ENCODE peak calls at places on chromosomes 11 and 22, in five cellular contexts. One of them, this sample, is unnamed.

GRCh38 chr11:19345519-19345847 is 104.7 kb upstream of the E2F8 start:
- DNase-seq in amygdala: peak
- DNase-seq in nephron progenitor cell: peak
- DNase-seq in GM13977: no peak
- DNase-seq in memory B cell: no peak
- DNase-seq in this sample: no peak

GRCh38 chr11:120715239-120715638 is 203.7 kb downstream of the GRIK4 start:
- DNase-seq in amygdala: no peak
- DNase-seq in nephron progenitor cell: no peak
- DNase-seq in memory B cell: no peak
- DNase-seq in GM13977: peak
- DNase-seq in this sample: no peak

GRCh38 chr22:48554893-48555552 is 1272.7 kb downstream of the BRD1 start:
- DNase-seq in amygdala: no peak
- DNase-seq in GM13977: no peak
- DNase-seq in memory B cell: no peak
- DNase-seq in nephron progenitor cell: peak
- DNase-seq in this sample: no peak

GRCh38 chr11:123543796-123544195 is 110.6 kb downstream of the SCN3B start:
- DNase-seq in nephron progenitor cell: no peak
- DNase-seq in amygdala: no peak
- DNase-seq in GM13977: no peak
- DNase-seq in memory B cell: no peak
- DNase-seq in this sample: peak

GRCh38 chr11:2846470-2846869 is 39.1 kb downstream of the CDKN1C start:
- DNase-seq in GM13977: no peak
- DNase-seq in memory B cell: no peak
- DNase-seq in amygdala: no peak
- DNase-seq in nephron progenitor cell: no peak
- DNase-seq in this sample: no peak

GRCh38 chr11:93253111-93253510 is 55.3 kb upstream of the SLC36A4 start:
- DNase-seq in nephron progenitor cell: no peak
- DNase-seq in amygdala: no peak
- DNase-seq in memory B cell: no peak
- DNase-seq in GM13977: no peak
- DNase-seq in this sample: no peak

GRCh38 chr11:67538823-67539505 is 15.7 kb upstream of the CABP2 start:
- DNase-seq in amygdala: no peak
- DNase-seq in memory B cell: no peak
- DNase-seq in GM13977: no peak
- DNase-seq in nephron progenitor cell: no peak
- DNase-seq in this sample: no peak

GRCh38 chr11:78715639-78716311 is 141.1 kb upstream of the NARS2 start:
- DNase-seq in GM13977: peak
- DNase-seq in nephron progenitor cell: peak
- DNase-seq in amygdala: no peak
- DNase-seq in memory B cell: no peak
- DNase-seq in this sample: peak

GRCh38 chr11:112004389-112004788 is 20.8 kb upstream of the DLAT start:
- DNase-seq in amygdala: no peak
- DNase-seq in nephron progenitor cell: no peak
- DNase-seq in GM13977: peak
- DNase-seq in memory B cell: peak
- DNase-seq in this sample: no peak

GRCh38 chr11:105769627-105770026 is 159.8 kb downstream of the GRIA4 start:
- DNase-seq in nephron progenitor cell: no peak
- DNase-seq in GM13977: no peak
- DNase-seq in memory B cell: no peak
- DNase-seq in amygdala: no peak
- DNase-seq in this sample: no peak

GRCh38 chr22:39622881-39623367 is 52.4 kb downstream of the CACNA1I start:
- DNase-seq in nephron progenitor cell: peak
- DNase-seq in GM13977: peak
- DNase-seq in memory B cell: peak
- DNase-seq in amygdala: no peak
- DNase-seq in this sample: no peak

GRCh38 chr22:22691716-22692701 is 47.6 kb downstream of the GGTLC2 start:
- DNase-seq in nephron progenitor cell: no peak
- DNase-seq in amygdala: no peak
- DNase-seq in GM13977: no peak
- DNase-seq in memory B cell: no peak
- DNase-seq in this sample: peak

GRCh38 chr22:22941831-22942510 is 54.4 kb downstream of the IGLL5 start:
- DNase-seq in nephron progenitor cell: no peak
- DNase-seq in GM13977: no peak
- DNase-seq in amygdala: no peak
- DNase-seq in memory B cell: no peak
- DNase-seq in this sample: no peak

GRCh38 chr11:72425053-72425980 is 9.0 kb downstream of the CLPB start:
- DNase-seq in nephron progenitor cell: no peak
- DNase-seq in memory B cell: no peak
- DNase-seq in GM13977: no peak
- DNase-seq in amygdala: no peak
- DNase-seq in this sample: no peak

GRCh38 chr11:10503777-10504176 is 37.2 kb downstream of the RNF141 start:
- DNase-seq in memory B cell: no peak
- DNase-seq in GM13977: no peak
- DNase-seq in amygdala: no peak
- DNase-seq in nephron progenitor cell: no peak
- DNase-seq in this sample: no peak

GRCh38 chr11:28619870-28620540 is 511.8 kb downstream of the METTL15 start:
- DNase-seq in amygdala: no peak
- DNase-seq in GM13977: no peak
- DNase-seq in nephron progenitor cell: no peak
- DNase-seq in memory B cell: no peak
- DNase-seq in this sample: peak

GRCh38 chr11:129374993-129375721 is 491 bp upstream of the BARX2 start:
- DNase-seq in nephron progenitor cell: peak
- DNase-seq in amygdala: no peak
- DNase-seq in memory B cell: no peak
- DNase-seq in GM13977: peak
- DNase-seq in this sample: no peak

GRCh38 chr11:60343094-60343704 is 16.1 kb downstream of the MS4A6E start:
- DNase-seq in amygdala: no peak
- DNase-seq in GM13977: no peak
- DNase-seq in nephron progenitor cell: no peak
- DNase-seq in memory B cell: peak
- DNase-seq in this sample: peak

GRCh38 chr22:36191106-36191836 is 10.3 kb downstream of the APOL4 start:
- DNase-seq in memory B cell: no peak
- DNase-seq in amygdala: no peak
- DNase-seq in GM13977: no peak
- DNase-seq in nephron progenitor cell: no peak
- DNase-seq in this sample: no peak

GRCh38 chr22:30439226-30439625 is 13.7 kb downstream of the MTFP1 start:
- DNase-seq in memory B cell: no peak
- DNase-seq in amygdala: no peak
- DNase-seq in GM13977: no peak
- DNase-seq in nephron progenitor cell: no peak
- DNase-seq in this sample: no peak

GRCh38 chr22:20405931-20406685 is 12.2 kb downstream of the ZNF74 start:
- DNase-seq in nephron progenitor cell: no peak
- DNase-seq in amygdala: no peak
- DNase-seq in memory B cell: no peak
- DNase-seq in GM13977: no peak
- DNase-seq in this sample: no peak

GRCh38 chr11:130488187-130489026 is 40.0 kb downstream of the ADAMTS15 start:
- DNase-seq in GM13977: no peak
- DNase-seq in amygdala: no peak
- DNase-seq in memory B cell: no peak
- DNase-seq in nephron progenitor cell: no peak
- DNase-seq in this sample: no peak

GRCh38 chr11:120561286-120561685 is 49.7 kb downstream of the GRIK4 start:
- DNase-seq in nephron progenitor cell: no peak
- DNase-seq in amygdala: no peak
- DNase-seq in GM13977: no peak
- DNase-seq in memory B cell: no peak
- DNase-seq in this sample: no peak

GRCh38 chr11:79440451-79441158 is at the start of gene TENM4:
- DNase-seq in GM13977: peak
- DNase-seq in amygdala: peak
- DNase-seq in memory B cell: peak
- DNase-seq in nephron progenitor cell: peak
- DNase-seq in this sample: peak

GRCh38 chr11:9906043-9906791 is 242.3 kb downstream of the SWAP70 start:
- DNase-seq in GM13977: no peak
- DNase-seq in memory B cell: no peak
- DNase-seq in nephron progenitor cell: no peak
- DNase-seq in amygdala: no peak
- DNase-seq in this sample: peak

GRCh38 chr11:36403661-36404060 is 106.4 kb downstream of the TRAF6 start:
- DNase-seq in amygdala: no peak
- DNase-seq in GM13977: no peak
- DNase-seq in memory B cell: no peak
- DNase-seq in nephron progenitor cell: no peak
- DNase-seq in this sample: no peak

GRCh38 chr11:116300252-116300651 is 472.5 kb downstream of the BUD13 start:
- DNase-seq in memory B cell: no peak
- DNase-seq in nephron progenitor cell: no peak
- DNase-seq in GM13977: no peak
- DNase-seq in amygdala: no peak
- DNase-seq in this sample: no peak

GRCh38 chr11:89495951-89496350 is 4.8 kb upstream of the NOX4 start:
- DNase-seq in nephron progenitor cell: no peak
- DNase-seq in GM13977: no peak
- DNase-seq in amygdala: no peak
- DNase-seq in memory B cell: no peak
- DNase-seq in this sample: peak

This sample was measured in amniotic epithelial cell.